ENCODE peak calls at places on chromosomes 13 and 19, in nine cellular contexts. One of them, this sample, is unnamed. For H3K36me3, the result is how much of the 10 kb centered on the place peaks cover.

GRCh38 chr13:52353116-52353718 is 52.8 kb downstream of the THSD1 start:
- DNase-seq in heart right ventricle: no peak
- DNase-seq in tibial artery: no peak
- DNase-seq in Peyer's patch: no peak
- DNase-seq in psoas muscle: no peak
- DNase-seq in upper lobe of right lung: no peak
- DNase-seq in Karpas-422: no peak
- DNase-seq in neural progenitor cell: no peak
- DNase-seq in IMR-90: peak
- DNase-seq in this sample: peak

GRCh38 chr13:54433511-54434206 is 1405.0 kb downstream of the OLFM4 start:
- DNase-seq in heart right ventricle: no peak
- DNase-seq in tibial artery: no peak
- DNase-seq in Peyer's patch: peak
- DNase-seq in psoas muscle: no peak
- DNase-seq in upper lobe of right lung: no peak
- DNase-seq in Karpas-422: no peak
- DNase-seq in neural progenitor cell: no peak
- DNase-seq in IMR-90: no peak
- DNase-seq in this sample: no peak

GRCh38 chr13:32838985-32839384 is 177.2 kb upstream of the KL start:
- DNase-seq in heart right ventricle: peak
- DNase-seq in tibial artery: no peak
- DNase-seq in Peyer's patch: no peak
- DNase-seq in psoas muscle: no peak
- DNase-seq in upper lobe of right lung: no peak
- DNase-seq in Karpas-422: no peak
- DNase-seq in neural progenitor cell: no peak
- DNase-seq in IMR-90: peak
- DNase-seq in this sample: peak

GRCh38 chr19:16618248-16618647 is 9.8 kb downstream of the MED26 start:
- DNase-seq in heart right ventricle: no peak
- DNase-seq in tibial artery: no peak
- DNase-seq in Peyer's patch: no peak
- DNase-seq in psoas muscle: no peak
- DNase-seq in upper lobe of right lung: no peak
- DNase-seq in Karpas-422: peak
- DNase-seq in neural progenitor cell: no peak
- DNase-seq in IMR-90: no peak
- DNase-seq in this sample: no peak

GRCh38 chr19:48812094-48812929 is 1.5 kb upstream of the BCAT2 start:
- DNase-seq in heart right ventricle: peak
- DNase-seq in tibial artery: peak
- DNase-seq in Peyer's patch: peak
- DNase-seq in psoas muscle: peak
- DNase-seq in upper lobe of right lung: peak
- DNase-seq in Karpas-422: peak
- DNase-seq in neural progenitor cell: peak
- DNase-seq in IMR-90: peak
- DNase-seq in this sample: peak

GRCh38 chr13:89363144-89363543 is 1692.0 kb downstream of the SLITRK5 start:
- DNase-seq in heart right ventricle: no peak
- DNase-seq in tibial artery: no peak
- DNase-seq in Peyer's patch: no peak
- DNase-seq in psoas muscle: peak
- DNase-seq in upper lobe of right lung: no peak
- DNase-seq in Karpas-422: no peak
- DNase-seq in neural progenitor cell: no peak
- DNase-seq in IMR-90: no peak
- DNase-seq in this sample: no peak

GRCh38 chr13:45472171-45472705 is 7.5 kb downstream of the COG3 start:
- DNase-seq in heart right ventricle: no peak
- DNase-seq in tibial artery: no peak
- DNase-seq in Peyer's patch: no peak
- DNase-seq in psoas muscle: no peak
- DNase-seq in upper lobe of right lung: no peak
- DNase-seq in Karpas-422: no peak
- DNase-seq in neural progenitor cell: no peak
- DNase-seq in IMR-90: peak
- DNase-seq in this sample: no peak

GRCh38 chr13:53110614-53111013 is 82.0 kb downstream of the OLFM4 start:
- DNase-seq in heart right ventricle: no peak
- DNase-seq in tibial artery: no peak
- DNase-seq in Peyer's patch: no peak
- DNase-seq in psoas muscle: no peak
- DNase-seq in upper lobe of right lung: no peak
- DNase-seq in Karpas-422: peak
- DNase-seq in neural progenitor cell: no peak
- DNase-seq in IMR-90: no peak
- DNase-seq in this sample: no peak

GRCh38 chr19:33302974-33303790 is 848 bp upstream of the CEBPA start:
- DNase-seq in heart right ventricle: no peak
- DNase-seq in tibial artery: no peak
- DNase-seq in Peyer's patch: peak
- DNase-seq in psoas muscle: peak
- DNase-seq in upper lobe of right lung: peak
- DNase-seq in Karpas-422: no peak
- DNase-seq in neural progenitor cell: peak
- DNase-seq in IMR-90: peak
- DNase-seq in this sample: peak

GRCh38 chr19:5434970-5435641 is 20.1 kb upstream of the ZNRF4 start:
- DNase-seq in heart right ventricle: no peak
- DNase-seq in tibial artery: no peak
- DNase-seq in Peyer's patch: no peak
- DNase-seq in psoas muscle: no peak
- DNase-seq in upper lobe of right lung: no peak
- DNase-seq in Karpas-422: no peak
- DNase-seq in neural progenitor cell: no peak
- DNase-seq in IMR-90: peak
- DNase-seq in this sample: peak

GRCh38 chr19:56133858-56134654 is 7.0 kb upstream of the ZNF444 start:
- DNase-seq in heart right ventricle: no peak
- DNase-seq in tibial artery: no peak
- DNase-seq in Peyer's patch: no peak
- DNase-seq in psoas muscle: no peak
- DNase-seq in upper lobe of right lung: no peak
- DNase-seq in Karpas-422: peak
- DNase-seq in neural progenitor cell: no peak
- DNase-seq in IMR-90: peak
- DNase-seq in this sample: no peak

GRCh38 chr19:54149021-54149812 is 10.3 kb downstream of the LENG1 start:
- DNase-seq in heart right ventricle: no peak
- DNase-seq in tibial artery: no peak
- DNase-seq in Peyer's patch: no peak
- DNase-seq in psoas muscle: no peak
- DNase-seq in upper lobe of right lung: no peak
- DNase-seq in Karpas-422: no peak
- DNase-seq in neural progenitor cell: no peak
- DNase-seq in IMR-90: no peak
- DNase-seq in this sample: no peak
- H3K36me3 ChIP-seq in heart right ventricle: half or more
- H3K36me3 ChIP-seq in tibial artery: half or more
- H3K36me3 ChIP-seq in Peyer's patch: half or more
- H3K36me3 ChIP-seq in psoas muscle: under half
- H3K36me3 ChIP-seq in upper lobe of right lung: half or more
- H3K36me3 ChIP-seq in Karpas-422: half or more
- H3K36me3 ChIP-seq in neural progenitor cell: under half
- H3K36me3 ChIP-seq in IMR-90: half or more
- H3K36me3 ChIP-seq in this sample: half or more

GRCh38 chr19:35907377-35907745 is 734 bp downstream of the TYROBP start:
- DNase-seq in heart right ventricle: no peak
- DNase-seq in tibial artery: no peak
- DNase-seq in Peyer's patch: no peak
- DNase-seq in psoas muscle: no peak
- DNase-seq in upper lobe of right lung: peak
- DNase-seq in Karpas-422: no peak
- DNase-seq in neural progenitor cell: no peak
- DNase-seq in IMR-90: no peak
- DNase-seq in this sample: no peak

GRCh38 chr19:35902870-35903475 is 644 bp downstream of the HCST start:
- DNase-seq in heart right ventricle: no peak
- DNase-seq in tibial artery: no peak
- DNase-seq in Peyer's patch: no peak
- DNase-seq in psoas muscle: no peak
- DNase-seq in upper lobe of right lung: no peak
- DNase-seq in Karpas-422: peak
- DNase-seq in neural progenitor cell: no peak
- DNase-seq in IMR-90: no peak
- DNase-seq in this sample: no peak

GRCh38 chr19:35904312-35905068 is 2.2 kb downstream of the HCST start:
- DNase-seq in heart right ventricle: no peak
- DNase-seq in tibial artery: no peak
- DNase-seq in Peyer's patch: no peak
- DNase-seq in psoas muscle: no peak
- DNase-seq in upper lobe of right lung: no peak
- DNase-seq in Karpas-422: peak
- DNase-seq in neural progenitor cell: no peak
- DNase-seq in IMR-90: no peak
- DNase-seq in this sample: no peak

GRCh38 chr19:35903550-35904179 is 1.3 kb downstream of the HCST start:
- DNase-seq in heart right ventricle: peak
- DNase-seq in tibial artery: peak
- DNase-seq in Peyer's patch: peak
- DNase-seq in psoas muscle: peak
- DNase-seq in upper lobe of right lung: peak
- DNase-seq in Karpas-422: peak
- DNase-seq in neural progenitor cell: peak
- DNase-seq in IMR-90: peak
- DNase-seq in this sample: peak

GRCh38 chr19:35905178-35905727 is 2.8 kb downstream of the TYROBP start:
- DNase-seq in heart right ventricle: no peak
- DNase-seq in tibial artery: no peak
- DNase-seq in Peyer's patch: no peak
- DNase-seq in psoas muscle: no peak
- DNase-seq in upper lobe of right lung: no peak
- DNase-seq in Karpas-422: peak
- DNase-seq in neural progenitor cell: no peak
- DNase-seq in IMR-90: peak
- DNase-seq in this sample: no peak
- H3K27ac ChIP-seq in heart right ventricle: peak
- H3K27ac ChIP-seq in tibial artery: no peak
- H3K27ac ChIP-seq in Peyer's patch: peak
- H3K27ac ChIP-seq in psoas muscle: no peak
- H3K27ac ChIP-seq in upper lobe of right lung: peak
- H3K27ac ChIP-seq in Karpas-422: no peak
- H3K27ac ChIP-seq in neural progenitor cell: no peak
- H3K27ac ChIP-seq in IMR-90: peak
- H3K27ac ChIP-seq in this sample: no peak

GRCh38 chr19:2251577-2252480 is 2.7 kb downstream of the AMH start:
- DNase-seq in heart right ventricle: no peak
- DNase-seq in tibial artery: no peak
- DNase-seq in Peyer's patch: no peak
- DNase-seq in psoas muscle: no peak
- DNase-seq in upper lobe of right lung: no peak
- DNase-seq in Karpas-422: no peak
- DNase-seq in neural progenitor cell: no peak
- DNase-seq in IMR-90: no peak
- DNase-seq in this sample: no peak
- H3K4me3 ChIP-seq in heart right ventricle: peak
- H3K4me3 ChIP-seq in tibial artery: no peak
- H3K4me3 ChIP-seq in Peyer's patch: peak
- H3K4me3 ChIP-seq in psoas muscle: no peak
- H3K4me3 ChIP-seq in upper lobe of right lung: peak
- H3K4me3 ChIP-seq in Karpas-422: no peak
- H3K4me3 ChIP-seq in neural progenitor cell: no peak
- H3K4me3 ChIP-seq in IMR-90: no peak
- H3K4me3 ChIP-seq in this sample: no peak

GRCh38 chr19:58262922-58263296 is 15.8 kb upstream of the ZNF8 start:
- DNase-seq in heart right ventricle: no peak
- DNase-seq in tibial artery: no peak
- DNase-seq in Peyer's patch: no peak
- DNase-seq in psoas muscle: no peak
- DNase-seq in upper lobe of right lung: no peak
- DNase-seq in Karpas-422: no peak
- DNase-seq in neural progenitor cell: no peak
- DNase-seq in IMR-90: no peak
- DNase-seq in this sample: no peak
- H3K36me3 ChIP-seq in heart right ventricle: half or more
- H3K36me3 ChIP-seq in tibial artery: half or more
- H3K36me3 ChIP-seq in Peyer's patch: half or more
- H3K36me3 ChIP-seq in psoas muscle: under half
- H3K36me3 ChIP-seq in upper lobe of right lung: under half
- H3K36me3 ChIP-seq in Karpas-422: half or more
- H3K36me3 ChIP-seq in neural progenitor cell: half or more
- H3K36me3 ChIP-seq in IMR-90: half or more
- H3K36me3 ChIP-seq in this sample: half or more

DNA sequence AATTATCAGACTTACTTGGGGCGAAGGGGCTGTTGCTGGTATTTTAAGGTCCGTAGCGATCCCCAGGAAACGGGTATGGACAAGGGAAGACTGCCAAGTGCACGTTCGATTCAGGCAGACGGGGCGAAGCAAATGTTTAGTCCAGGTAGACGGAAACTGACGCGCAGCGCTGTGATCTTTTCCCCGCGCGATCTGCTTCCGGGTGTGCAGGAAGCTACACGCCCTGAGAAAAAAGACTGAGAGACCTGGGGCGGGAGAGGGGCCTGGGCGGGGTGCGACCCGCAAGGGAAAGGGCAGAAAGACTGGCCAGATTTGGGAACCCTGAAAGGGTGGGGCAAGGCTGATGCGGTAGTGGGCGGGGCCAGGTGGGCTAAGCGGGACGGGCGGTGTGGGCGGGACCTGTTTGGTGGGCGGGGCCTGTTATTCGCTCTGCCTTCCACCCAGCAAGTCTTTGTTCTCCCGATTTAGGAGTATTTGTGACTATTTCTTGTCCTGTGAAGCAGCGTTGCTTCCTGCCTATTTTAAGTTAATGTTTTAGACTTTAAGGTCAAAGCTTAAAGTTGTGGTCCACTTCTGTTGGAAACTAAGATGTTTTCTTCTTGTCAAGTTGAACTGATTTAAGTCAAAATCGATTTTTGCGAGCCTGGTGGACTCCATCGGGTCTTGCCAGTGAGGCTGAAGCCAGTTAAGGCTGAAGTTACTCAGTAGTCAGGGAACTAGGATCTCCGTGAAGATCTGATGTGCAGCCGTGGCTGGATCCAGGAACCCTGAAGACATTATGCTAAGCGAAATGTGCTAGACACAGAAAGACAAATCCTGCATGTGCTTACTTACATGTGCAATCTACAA is at the start of gene ZNF836:
- DNase-seq in heart right ventricle: peak
- DNase-seq in tibial artery: peak
- DNase-seq in Peyer's patch: peak
- DNase-seq in psoas muscle: peak
- DNase-seq in upper lobe of right lung: peak
- DNase-seq in Karpas-422: peak
- DNase-seq in neural progenitor cell: peak
- DNase-seq in IMR-90: peak
- DNase-seq in this sample: peak
- H3K27ac ChIP-seq in heart right ventricle: peak
- H3K27ac ChIP-seq in tibial artery: peak
- H3K27ac ChIP-seq in Peyer's patch: peak
- H3K27ac ChIP-seq in psoas muscle: peak
- H3K27ac ChIP-seq in upper lobe of right lung: peak
- H3K27ac ChIP-seq in Karpas-422: peak
- H3K27ac ChIP-seq in neural progenitor cell: no peak
- H3K27ac ChIP-seq in IMR-90: peak
- H3K27ac ChIP-seq in this sample: no peak